ENCODE peak calls at places on chromosomes 3 and 15, in six cellular contexts. B is GM20000, G is cardiac fibroblast, J is T-helper 2 cell, P is fibroblast of villous mesenchyme, D is MM.1S. Q is an unnamed sample.

GRCh38 chr3:163671201-163671600 is 1407.1 kb downstream of the SI start:
- DNase-seq in D (no peak), B (no peak), G (no peak), P (no peak), J (no peak), Q (no peak)

GRCh38 chr3:14345496-14346150 is 56.8 kb upstream of the SLC6A6 start:
- DNase-seq in P (no peak), B (no peak), G (peak), J (no peak), D (no peak), Q (no peak)

GRCh38 chr3:179771797-179772196 is 119.0 kb downstream of the USP13 start:
- DNase-seq in J (no peak), P (no peak), D (no peak), B (no peak), G (no peak), Q (no peak)

GRCh38 chr15:90930861-90931629 is 1.3 kb downstream of the HDDC3 start:
- DNase-seq in J (no peak), B (no peak), G (peak), D (peak), P (no peak), Q (peak)

GRCh38 chr15:57892181-57892580 is 173.3 kb downstream of the ALDH1A2 start:
- DNase-seq in P (peak), B (no peak), D (no peak), G (no peak), J (no peak), Q (no peak)

GRCh38 chr3:134086616-134087015 is 56.9 kb upstream of the SLCO2A1 start:
- DNase-seq in G (no peak), D (no peak), P (no peak), J (no peak), B (no peak), Q (no peak)

GRCh38 chr3:192915306-192915705 is 2.4 kb downstream of the MB21D2 start:
- DNase-seq in G (peak), D (peak), B (peak), J (no peak), P (peak), Q (no peak)

GRCh38 chr3:103047640-103048370 is 613.0 kb downstream of the ZPLD1 start:
- DNase-seq in G (no peak), J (no peak), P (no peak), B (no peak), D (no peak), Q (no peak)

GRCh38 chr3:186464424-186465093 is 79.6 kb downstream of the CRYGS start:
- DNase-seq in B (no peak), D (no peak), G (no peak), P (no peak), J (no peak), Q (no peak)

GRCh38 chr15:69760890-69761568 is 308.4 kb downstream of the RPLP1 start:
- DNase-seq in B (peak), J (peak), G (peak), D (peak), P (peak), Q (peak)

GRCh38 chr15:63381301-63382192 is at the start of gene CA12:
- DNase-seq in G (peak), J (no peak), D (no peak), P (no peak), B (no peak), Q (peak)

GRCh38 chr15:82995938-82996337 is 9.9 kb downstream of the RAMAC start:
- DNase-seq in G (no peak), B (no peak), D (no peak), P (peak), J (no peak), Q (no peak)

GRCh38 chr3:184343200-184343876 is 5.9 kb downstream of the FAM131A start:
- DNase-seq in P (no peak), B (no peak), J (no peak), G (no peak), D (no peak), Q (no peak)

GRCh38 chr3:123951522-123952447 is 9.2 kb downstream of the CCDC14 start:
- DNase-seq in P (no peak), J (no peak), B (no peak), G (no peak), D (no peak), Q (no peak)

GRCh38 chr3:139917226-139917785 is 17.7 kb upstream of the CLSTN2 start:
- DNase-seq in D (no peak), G (no peak), P (no peak), J (no peak), B (no peak), Q (no peak)

GRCh38 chr3:143716731-143717130 is 131.5 kb downstream of the SLC9A9 start:
- DNase-seq in G (no peak), B (no peak), P (no peak), J (no peak), D (no peak), Q (no peak)

GRCh38 chr3:97228966-97229365 is 414.6 kb downstream of the EPHA6 start:
- DNase-seq in D (no peak), B (no peak), G (no peak), J (no peak), P (no peak), Q (no peak)

GRCh38 chr15:80404719-80405553 is 754 bp downstream of the ARNT2 start:
- DNase-seq in P (no peak), D (no peak), B (peak), G (no peak), J (no peak), Q (no peak)

GRCh38 chr3:50303038-50303815 is at the start of gene HYAL1:
- DNase-seq in J (no peak), D (no peak), B (no peak), P (peak), G (peak), Q (peak)

GRCh38 chr15:63038926-63039673 is 3.4 kb upstream of the TPM1 start:
- DNase-seq in J (no peak), D (no peak), G (peak), P (peak), B (no peak), Q (no peak)

GRCh38 chr3:128343287-128344045 is 123.2 kb downstream of the DNAJB8 start:
- DNase-seq in D (no peak), P (peak), B (no peak), G (peak), J (no peak), Q (peak)

GRCh38 chr15:22960126-22960525 is 20.0 kb downstream of the CYFIP1 start:
- DNase-seq in B (no peak), D (no peak), G (no peak), J (no peak), P (no peak), Q (peak)